ENCODE peak calls at places on chromosome 14, in five cellular contexts. L is IMR-90; O is CD4-positive, alpha-beta memory T cell; Z is tibial nerve; Q is upper lobe of right lung. K is an unnamed sample. For H3K9me3, the result is how much of the 10 kb centered on the place peaks cover.

GRCh38 chr14:104226421-104227385 is 88.3 kb downstream of the KIF26A start:
- DNase-seq in L (no peak), O (no peak), Z (no peak), Q (peak), K (peak)

GRCh38 chr14:62443796-62444195 is 601.5 kb downstream of the KCNH5 start:
- DNase-seq in Z (no peak), L (peak), Q (no peak), O (no peak), K (no peak)

GRCh38 chr14:69368381-69368780 is 29.7 kb downstream of the ERH start:
- DNase-seq in O (no peak), Z (no peak), Q (no peak), L (no peak), K (no peak)

GRCh38 chr14:39430762-39431415 is 1.3 kb downstream of the FBXO33 start:
- DNase-seq in Q (no peak), L (peak), O (no peak), Z (no peak), K (no peak)

GRCh38 chr14:89308232-89308959 is 108.6 kb downstream of the FOXN3 start:
- DNase-seq in L (peak), Q (no peak), Z (no peak), O (no peak), K (no peak)

GRCh38 chr14:104087981-104088850 is 2.7 kb downstream of the ASPG start:
- DNase-seq in O (no peak), L (no peak), Z (no peak), Q (peak), K (no peak)

GRCh38 chr14:84272290-84272721 is 1257.6 kb upstream of the FLRT2 start:
- DNase-seq in L (peak), O (no peak), Z (no peak), Q (no peak), K (no peak)

GRCh38 chr14:84857571-84857970 is 672.4 kb upstream of the FLRT2 start:
- DNase-seq in Q (no peak), L (no peak), Z (no peak), O (no peak), K (no peak)

GRCh38 chr14:102462391-102462790 is 47.2 kb downstream of the ANKRD9 start:
- DNase-seq in Q (no peak), Z (no peak), O (no peak), L (peak), K (no peak)

GRCh38 chr14:95245334-95245733 is 74.4 kb downstream of the CLMN start:
- DNase-seq in O (no peak), L (no peak), Z (no peak), Q (no peak), K (no peak)

GRCh38 chr14:72962829-72963312 is 36.6 kb downstream of the DCAF4 start:
- DNase-seq in L (peak), Q (no peak), Z (no peak), O (no peak), K (no peak)

GRCh38 chr14:60085085-60085484 is 6.6 kb upstream of the PCNX4 start:
- DNase-seq in Z (no peak), O (no peak), L (peak), Q (no peak), K (no peak)

GRCh38 chr14:31576949-31577348 is 15.7 kb downstream of the NUBPL start:
- DNase-seq in O (no peak), Z (no peak), Q (no peak), L (no peak), K (no peak)

GRCh38 chr14:99121027-99121875 is 150.7 kb downstream of the BCL11B start:
- DNase-seq in O (no peak), L (no peak), Z (no peak), Q (no peak), K (no peak)

GRCh38 chr14:101470266-101470665 is 91.0 kb upstream of the DIO3 start:
- DNase-seq in O (no peak), Z (no peak), Q (peak), L (no peak), K (peak)

GRCh38 chr14:96676161-96676560 is 121.0 kb upstream of the VRK1 start:
- DNase-seq in L (peak), O (no peak), Q (no peak), Z (no peak), K (no peak)

GRCh38 chr14:49593016-49593415 is 5.7 kb upstream of the LRR1 start:
- DNase-seq in Q (no peak), Z (no peak), L (peak), O (no peak), K (no peak)

GRCh38 chr14:49594347-49595089 is 4.2 kb upstream of the LRR1 start:
- DNase-seq in O (no peak), Q (no peak), Z (no peak), L (peak), K (no peak)

GRCh38 chr14:49598479-49599301 is at the start of gene LRR1:
- DNase-seq in L (peak), Q (peak), Z (peak), O (peak), K (peak)

GRCh38 chr14:49598182-49598478 is 610 bp upstream of the LRR1 start:
- DNase-seq in O (no peak), L (no peak), Z (no peak), Q (no peak), K (no peak)
- H3K27ac ChIP-seq in O (peak), L (peak), Z (peak), Q (peak), K (peak)

GRCh38 chr14:55938249-55938791 is 179.9 kb upstream of the PELI2 start:
- DNase-seq in O (no peak), L (peak), Z (no peak), Q (no peak), K (no peak)
- H3K9me3 ChIP-seq in O (under half), L (under half), Z (under half), Q (under half), K (under half)

DNA sequence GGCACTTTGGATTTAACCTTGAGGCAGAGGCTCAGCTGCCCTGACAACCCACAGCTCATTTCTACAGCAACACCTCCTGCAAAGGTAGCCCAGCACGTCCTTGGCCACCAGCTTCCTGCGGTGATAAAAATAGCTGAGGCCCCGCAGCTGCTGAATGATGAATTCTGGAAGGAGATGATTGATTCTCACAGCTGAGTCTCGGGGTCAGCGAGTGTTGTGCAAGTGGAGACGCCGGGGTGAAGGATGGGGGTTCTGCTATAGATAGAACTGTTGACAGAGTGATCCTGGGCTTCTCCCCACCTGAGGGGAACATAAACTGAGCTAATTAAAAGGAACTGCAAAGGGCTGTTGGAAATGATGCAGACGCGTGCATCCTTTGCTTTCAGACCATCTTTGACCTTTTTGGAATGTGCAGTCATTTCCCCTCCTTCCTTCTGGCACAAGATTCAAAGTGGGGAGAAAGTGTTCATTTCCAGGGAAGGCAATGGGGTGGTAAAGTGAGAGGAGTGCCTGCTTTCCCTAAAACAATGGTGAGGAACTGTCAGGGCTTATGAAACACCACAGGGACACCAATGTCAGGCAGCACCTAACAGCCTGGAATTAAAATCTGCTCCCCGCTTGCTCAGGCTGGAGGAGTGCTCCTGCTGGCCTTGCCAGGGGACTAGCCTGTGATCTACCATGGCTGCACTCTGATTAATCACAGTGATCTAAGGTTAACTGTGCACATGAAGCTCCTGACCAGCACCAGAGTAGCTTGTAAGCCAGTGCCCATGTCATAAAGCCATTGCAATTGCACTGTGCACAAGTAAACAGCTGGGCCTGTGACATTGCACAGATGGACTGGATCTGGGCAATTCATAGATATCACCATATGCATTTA is 145.3 kb downstream of the SLC38A6 start:
- DNase-seq in Z (no peak), L (no peak), O (no peak), Q (no peak), K (no peak)
- H3K27ac ChIP-seq in Z (no peak), L (peak), O (no peak), Q (no peak), K (no peak)

DNA sequence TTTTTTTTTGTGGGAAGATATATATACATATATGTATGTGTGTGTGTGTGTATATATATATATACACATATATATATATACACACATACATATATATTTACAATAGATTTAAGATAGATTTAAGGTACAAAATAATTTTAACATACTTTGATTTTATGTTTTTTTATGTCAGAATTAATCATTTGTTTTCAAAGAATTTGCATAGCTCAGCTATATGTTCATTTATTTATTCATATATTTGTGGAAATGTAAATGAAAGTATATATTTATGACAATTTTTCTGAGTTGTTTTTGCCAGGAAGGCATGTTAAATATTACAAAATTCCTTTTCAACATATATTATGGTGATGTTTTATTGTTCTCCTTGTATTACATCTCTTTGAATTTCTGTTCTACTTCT is 887.4 kb upstream of the NOVA1 start:
- DNase-seq in Z (no peak), Q (no peak), O (no peak), L (no peak), K (no peak)
- H3K9me3 ChIP-seq in Z (under half), Q (under half), O (under half), L (under half), K (under half)

DNA sequence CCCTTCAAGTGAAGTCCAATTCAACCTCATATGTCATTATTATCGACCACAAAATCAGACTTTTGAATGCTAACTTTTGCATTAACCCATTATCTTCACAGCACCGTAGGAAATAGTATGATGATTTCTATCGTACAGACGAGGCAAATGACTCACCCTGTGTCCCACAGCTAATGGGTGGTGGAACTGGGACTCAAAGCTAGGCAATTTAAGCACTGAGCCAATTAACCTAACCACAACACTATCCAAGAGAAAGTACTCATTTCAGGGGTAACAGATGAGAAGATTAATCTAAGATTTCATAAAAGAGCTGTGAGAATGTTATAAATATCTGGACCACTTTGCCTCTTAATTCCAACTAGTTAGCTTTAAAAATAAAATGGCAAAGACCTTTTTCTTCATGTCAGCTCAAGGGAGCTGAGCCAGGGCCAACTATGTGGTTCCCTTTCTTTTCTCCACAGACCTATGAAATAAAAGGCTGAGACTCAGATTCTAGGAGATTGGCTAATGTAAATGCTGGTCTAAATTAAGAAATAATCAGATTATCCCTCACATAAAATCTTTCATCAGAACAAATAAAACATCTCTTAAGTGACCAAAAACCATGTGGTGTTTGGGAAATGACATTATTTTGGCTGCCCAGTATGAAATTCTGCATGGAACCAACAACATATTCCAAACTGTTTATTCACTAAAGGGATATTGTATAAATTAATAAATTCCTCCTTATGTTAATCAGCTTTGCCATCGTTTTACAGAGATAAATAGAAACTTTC is 4.9 kb downstream of the PTGER2 start:
- DNase-seq in L (peak), O (no peak), Q (no peak), Z (no peak), K (no peak)
- H3K27ac ChIP-seq in L (peak), O (peak), Q (no peak), Z (no peak), K (no peak)

GRCh38 chr14:105881021-105881930 is 354.9 kb downstream of the TMEM121 start:
- DNase-seq in L (no peak), Z (peak), Q (peak), O (no peak), K (peak)
- H3K9me3 ChIP-seq in L (half or more), Z (under half), Q (under half), O (under half), K (under half)